ENCODE peak calls at places on chromosomes 5 and 9, in four cellular contexts. L is neural progenitor cell, T is fibroblast of lung, C is GM23248. S is an unnamed sample.

GRCh38 chr5:132677191-132677590 is 3.4 kb downstream of the IL4 start:
- DNase-seq in T (peak; percentile 95), L (peak; percentile 24), C (peak; percentile 96), S (peak; percentile 80)

GRCh38 chr5:136638084-136638483 is 272.7 kb upstream of the TRPC7 start:
- DNase-seq in L (no peak), C (peak; percentile 12), T (no peak), S (no peak)

GRCh38 chr9:20744046-20744630 is 60.1 kb downstream of the FOCAD start:
- DNase-seq in L (no peak), T (no peak), C (no peak), S (no peak)

GRCh38 chr9:130156672-130157071 is 15.5 kb upstream of the NCS1 start:
- DNase-seq in L (no peak), C (no peak), T (no peak), S (no peak)

GRCh38 chr5:112551437-112552018 is 132.5 kb upstream of the EPB41L4A start:
- DNase-seq in L (peak; percentile 77), T (peak; percentile 50), C (peak; percentile 83), S (peak; percentile 35)

GRCh38 chr5:17275279-17276158 is 58.1 kb downstream of the BASP1 start:
- DNase-seq in L (no peak), T (no peak), C (no peak), S (no peak)

GRCh38 chr5:96476654-96477053 is 43.6 kb upstream of the PCSK1 start:
- DNase-seq in T (peak; percentile 27), C (peak; percentile 54), L (no peak), S (no peak)

GRCh38 chr9:20684865-20685696 is 1.0 kb downstream of the FOCAD start:
- DNase-seq in T (peak; percentile 73), C (peak; percentile 85), L (no peak), S (peak; percentile 69)

GRCh38 chr9:76109953-76110352 is 219.5 kb downstream of the PCSK5 start:
- DNase-seq in C (peak; percentile 47), L (no peak), T (peak; percentile 53), S (peak; percentile 19)

GRCh38 chr5:89440670-89441069 is 557.7 kb upstream of the MEF2C start:
- DNase-seq in C (no peak), L (no peak), T (no peak), S (no peak)

GRCh38 chr5:179267671-179268071 is 77.6 kb downstream of the ADAMTS2 start:
- DNase-seq in T (no peak), L (no peak), C (peak; percentile 71), S (no peak)

GRCh38 chr5:86909461-86909881 is 291.7 kb downstream of the COX7C start:
- DNase-seq in L (no peak), C (peak; percentile 83), T (peak; percentile 70), S (no peak)

GRCh38 chr5:92421937-92422336 is 1038.8 kb upstream of the ARRDC3 start:
- DNase-seq in L (peak; percentile 5), T (peak; percentile 13), C (no peak), S (no peak)

GRCh38 chr9:93479726-93480125 is 26.3 kb upstream of the FAM120AOS start:
- DNase-seq in T (no peak), C (peak; percentile 47), L (no peak), S (no peak)

GRCh38 chr5:73974871-73975351 is 348.9 kb downstream of the ARHGEF28 start:
- DNase-seq in C (no peak), L (no peak), T (peak; percentile 41), S (peak; percentile 27)

GRCh38 chr5:73969195-73970059 is 343.4 kb downstream of the ARHGEF28 start:
- DNase-seq in L (no peak), C (no peak), T (no peak), S (no peak)

GRCh38 chr5:73975855-73976254 is 349.9 kb downstream of the ARHGEF28 start:
- DNase-seq in L (no peak), T (no peak), C (no peak), S (no peak)

GRCh38 chr5:73977146-73977545 is 351.1 kb downstream of the ARHGEF28 start:
- DNase-seq in C (no peak), T (no peak), L (no peak), S (no peak)

DNA sequence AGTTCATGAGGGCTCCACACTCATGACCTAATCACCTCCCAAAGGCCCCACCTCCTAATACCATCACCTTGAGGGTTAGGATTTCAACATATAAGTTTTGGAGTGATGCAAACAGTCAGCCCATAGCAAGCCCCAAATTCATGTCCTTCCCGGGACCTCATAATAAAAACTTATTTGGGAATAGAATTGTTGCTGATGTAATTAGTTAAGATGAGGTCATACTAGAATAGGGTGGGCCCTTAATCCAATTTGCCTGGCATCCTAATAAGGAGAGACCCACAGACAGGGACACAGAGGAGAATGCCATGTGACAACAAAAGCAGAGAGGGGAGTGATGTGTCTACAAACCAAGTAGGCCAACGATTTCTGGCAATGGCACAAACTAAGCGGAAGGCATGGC is 347.1 kb downstream of the ARHGEF28 start:
- DNase-seq in L (no peak), C (no peak), T (no peak), S (no peak)
- TF ChIP-seq EZH2 in L (no peak), C (no peak), T (no peak), S (no peak)

GRCh38 chr9:126614455-126615248 is 924 bp downstream of the LMX1B start:
- DNase-seq in T (no peak), C (no peak), L (no peak), S (peak; percentile 60)

GRCh38 chr9:126615791-126616447 is 2.2 kb downstream of the LMX1B start:
- DNase-seq in T (no peak), L (peak; percentile 79), C (no peak), S (peak; percentile 69)

GRCh38 chr9:126616521-126616976 is 2.8 kb downstream of the LMX1B start:
- DNase-seq in L (no peak), C (no peak), T (no peak), S (peak; percentile 52)

GRCh38 chr9:126614088-126614454 is 343 bp downstream of the LMX1B start:
- DNase-seq in L (peak; percentile 81), T (no peak), C (no peak), S (no peak)

GRCh38 chr9:126615251-126615790 is 1.6 kb downstream of the LMX1B start:
- DNase-seq in L (peak; percentile 55), C (peak; percentile 20), T (peak; percentile 29), S (peak; percentile 70)
- TF ChIP-seq EZH2 in L (peak; percentile 96), C (no peak), T (no peak), S (no peak)

GRCh38 chr9:131823701-131824146 is 83.8 kb upstream of the RAPGEF1 start:
- DNase-seq in T (no peak), C (no peak), L (no peak), S (no peak)
- TF ChIP-seq EZH2 in T (no peak), C (no peak), L (no peak), S (no peak)

GRCh38 chr5:170585278-170585677 is 81.5 kb downstream of the KCNIP1 start:
- DNase-seq in L (no peak), T (no peak), C (no peak), S (no peak)
- TF ChIP-seq EZH2 in L (no peak), T (no peak), C (no peak), S (no peak)

GRCh38 chr5:159105318-159106053 is 5.8 kb upstream of the EBF1 start:
- DNase-seq in C (no peak), L (peak; percentile 64), T (no peak), S (no peak)
- TF ChIP-seq EZH2 in C (no peak), L (peak; percentile 90), T (peak; percentile 19), S (peak; percentile 75)

GRCh38 chr5:14663734-14664269 is 716 bp upstream of the OTULIN start:
- DNase-seq in L (peak; percentile 33), C (peak; percentile 63), T (no peak), S (no peak)
- TF ChIP-seq EZH2 in L (no peak), C (no peak), T (no peak), S (no peak)

GRCh38 chr5:180647465-180647864 is 1.9 kb downstream of the FLT4 start:
- DNase-seq in T (no peak), C (no peak), L (no peak), S (no peak)

GRCh38 chr5:180647941-180648500 is 1.4 kb downstream of the FLT4 start:
- DNase-seq in C (no peak), T (no peak), L (no peak), S (no peak)

GRCh38 chr5:180648658-180649296 is 623 bp downstream of the FLT4 start:
- DNase-seq in T (no peak), L (peak; percentile 85), C (no peak), S (no peak)

GRCh38 chr5:180646963-180647305 is 2.5 kb downstream of the FLT4 start:
- DNase-seq in C (no peak), T (no peak), L (no peak), S (no peak)

DNA sequence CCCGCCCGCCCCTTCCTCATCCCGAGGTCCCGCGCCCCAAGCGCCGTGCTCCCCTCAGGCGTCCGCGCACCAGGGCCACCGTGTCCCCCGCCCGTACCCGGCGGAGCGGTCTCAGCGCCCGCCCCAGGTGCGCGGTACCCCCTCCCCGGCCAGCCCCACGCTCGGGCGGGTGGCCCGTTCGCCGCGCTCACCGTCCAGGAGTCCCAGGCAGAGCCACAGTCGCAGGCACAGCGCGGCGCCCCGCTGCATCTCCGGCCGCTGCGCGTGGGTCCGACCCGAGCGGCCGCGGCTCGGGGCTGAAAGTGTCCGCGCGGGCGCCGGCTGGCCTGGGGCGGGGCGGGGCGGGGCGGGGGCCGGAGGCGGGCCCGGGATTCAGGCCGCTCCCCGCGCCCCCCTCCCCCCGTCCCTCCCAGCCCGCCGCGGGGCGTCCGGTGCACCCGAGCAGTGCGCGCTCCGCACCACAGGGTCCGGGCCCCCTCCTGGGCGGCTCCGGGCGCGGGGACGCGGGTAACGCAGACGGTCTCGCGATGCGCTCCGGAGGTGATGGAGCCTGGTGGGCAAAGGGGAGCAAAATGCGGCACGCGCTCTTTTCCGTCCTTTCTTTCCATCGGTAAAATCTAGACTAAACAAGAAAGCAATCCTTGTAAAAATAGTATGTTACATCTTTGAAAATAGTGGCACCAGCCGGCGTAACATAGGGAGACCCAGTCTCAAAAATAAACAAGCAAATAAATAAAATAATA is at the start of gene FLT4:
- DNase-seq in C (no peak), T (no peak), L (peak; percentile 43), S (no peak)
- TF ChIP-seq EZH2 in C (no peak), T (no peak), L (peak; percentile 92), S (peak; percentile 11)

GRCh38 chr5:181052526-181052927 is 12.5 kb downstream of the BTNL9 start:
- DNase-seq in L (no peak), C (peak; percentile 23), T (peak; percentile 6), S (no peak)
- TF ChIP-seq EZH2 in L (peak; percentile 77), C (peak; percentile 25), T (peak; percentile 53), S (no peak)

S was measured in mammary epithelial cell.